ENCODE peak calls at places on chromosomes 3 and 15, in nine cellular contexts. One of them, this sample, is unnamed.

GRCh38 chr3:183268361-183268760 is 15.3 kb downstream of the B3GNT5 start:
- DNase-seq in progenitor cell of endocrine pancreas: no peak
- DNase-seq in epithelial cell of proximal tubule: no peak
- DNase-seq in SK-N-SH: no peak
- DNase-seq in lower leg skin: no peak
- DNase-seq in neural progenitor cell: no peak
- DNase-seq in heart right ventricle: no peak
- DNase-seq in neural crest cell: no peak
- DNase-seq in cardiac fibroblast: no peak
- DNase-seq in this sample: no peak

GRCh38 chr15:73694419-73694818 is 10.2 kb downstream of the CD276 start:
- DNase-seq in progenitor cell of endocrine pancreas: no peak
- DNase-seq in epithelial cell of proximal tubule: no peak
- DNase-seq in SK-N-SH: no peak
- DNase-seq in lower leg skin: no peak
- DNase-seq in neural progenitor cell: no peak
- DNase-seq in heart right ventricle: no peak
- DNase-seq in neural crest cell: no peak
- DNase-seq in cardiac fibroblast: peak
- DNase-seq in this sample: no peak

GRCh38 chr15:64854526-64854925 is 12.8 kb downstream of the PLEKHO2 start:
- DNase-seq in progenitor cell of endocrine pancreas: no peak
- DNase-seq in epithelial cell of proximal tubule: no peak
- DNase-seq in SK-N-SH: no peak
- DNase-seq in lower leg skin: no peak
- DNase-seq in neural progenitor cell: peak
- DNase-seq in heart right ventricle: no peak
- DNase-seq in neural crest cell: no peak
- DNase-seq in cardiac fibroblast: peak
- DNase-seq in this sample: no peak

GRCh38 chr3:126798521-126798920 is 94.5 kb downstream of the CHCHD6 start:
- DNase-seq in progenitor cell of endocrine pancreas: no peak
- DNase-seq in epithelial cell of proximal tubule: no peak
- DNase-seq in SK-N-SH: no peak
- DNase-seq in lower leg skin: no peak
- DNase-seq in neural progenitor cell: no peak
- DNase-seq in heart right ventricle: no peak
- DNase-seq in neural crest cell: no peak
- DNase-seq in cardiac fibroblast: no peak
- DNase-seq in this sample: no peak

GRCh38 chr15:98085003-98085639 is 124.6 kb downstream of the ARRDC4 start:
- DNase-seq in progenitor cell of endocrine pancreas: no peak
- DNase-seq in epithelial cell of proximal tubule: peak
- DNase-seq in SK-N-SH: peak
- DNase-seq in lower leg skin: no peak
- DNase-seq in neural progenitor cell: peak
- DNase-seq in heart right ventricle: no peak
- DNase-seq in neural crest cell: peak
- DNase-seq in cardiac fibroblast: peak
- DNase-seq in this sample: no peak

GRCh38 chr15:61835476-61836106 is 224.7 kb downstream of the VPS13C start:
- DNase-seq in progenitor cell of endocrine pancreas: peak
- DNase-seq in epithelial cell of proximal tubule: no peak
- DNase-seq in SK-N-SH: peak
- DNase-seq in lower leg skin: peak
- DNase-seq in neural progenitor cell: peak
- DNase-seq in heart right ventricle: peak
- DNase-seq in neural crest cell: peak
- DNase-seq in cardiac fibroblast: peak
- DNase-seq in this sample: peak

GRCh38 chr15:33789141-33789540 is 179.2 kb upstream of the CHRM5 start:
- DNase-seq in progenitor cell of endocrine pancreas: no peak
- DNase-seq in epithelial cell of proximal tubule: no peak
- DNase-seq in SK-N-SH: no peak
- DNase-seq in lower leg skin: no peak
- DNase-seq in neural progenitor cell: peak
- DNase-seq in heart right ventricle: no peak
- DNase-seq in neural crest cell: no peak
- DNase-seq in cardiac fibroblast: peak
- DNase-seq in this sample: no peak

GRCh38 chr3:56930706-56931105 is 129.0 kb upstream of the ARHGEF3 start:
- DNase-seq in progenitor cell of endocrine pancreas: no peak
- DNase-seq in epithelial cell of proximal tubule: no peak
- DNase-seq in SK-N-SH: no peak
- DNase-seq in lower leg skin: no peak
- DNase-seq in neural progenitor cell: no peak
- DNase-seq in heart right ventricle: no peak
- DNase-seq in neural crest cell: no peak
- DNase-seq in cardiac fibroblast: no peak
- DNase-seq in this sample: no peak

GRCh38 chr15:82549199-82549665 is 9.0 kb upstream of the RPS17 start:
- DNase-seq in progenitor cell of endocrine pancreas: no peak
- DNase-seq in epithelial cell of proximal tubule: no peak
- DNase-seq in SK-N-SH: no peak
- DNase-seq in lower leg skin: no peak
- DNase-seq in neural progenitor cell: no peak
- DNase-seq in heart right ventricle: no peak
- DNase-seq in neural crest cell: no peak
- DNase-seq in cardiac fibroblast: no peak
- DNase-seq in this sample: no peak

GRCh38 chr3:52471371-52472238 is 16.2 kb downstream of the NISCH start:
- DNase-seq in progenitor cell of endocrine pancreas: no peak
- DNase-seq in epithelial cell of proximal tubule: no peak
- DNase-seq in SK-N-SH: peak
- DNase-seq in lower leg skin: peak
- DNase-seq in neural progenitor cell: peak
- DNase-seq in heart right ventricle: peak
- DNase-seq in neural crest cell: peak
- DNase-seq in cardiac fibroblast: peak
- DNase-seq in this sample: peak

GRCh38 chr3:133937756-133938601 is 42.3 kb upstream of the RAB6B start:
- DNase-seq in progenitor cell of endocrine pancreas: no peak
- DNase-seq in epithelial cell of proximal tubule: no peak
- DNase-seq in SK-N-SH: no peak
- DNase-seq in lower leg skin: peak
- DNase-seq in neural progenitor cell: no peak
- DNase-seq in heart right ventricle: no peak
- DNase-seq in neural crest cell: no peak
- DNase-seq in cardiac fibroblast: peak
- DNase-seq in this sample: no peak

GRCh38 chr3:93861021-93861420 is 112.7 kb downstream of the PROS1 start:
- DNase-seq in progenitor cell of endocrine pancreas: no peak
- DNase-seq in epithelial cell of proximal tubule: no peak
- DNase-seq in SK-N-SH: no peak
- DNase-seq in lower leg skin: no peak
- DNase-seq in neural progenitor cell: no peak
- DNase-seq in heart right ventricle: no peak
- DNase-seq in neural crest cell: no peak
- DNase-seq in cardiac fibroblast: no peak
- DNase-seq in this sample: no peak

GRCh38 chr3:116757310-116757709 is 47.7 kb downstream of the TUSC7 start:
- DNase-seq in progenitor cell of endocrine pancreas: no peak
- DNase-seq in epithelial cell of proximal tubule: no peak
- DNase-seq in SK-N-SH: no peak
- DNase-seq in lower leg skin: no peak
- DNase-seq in neural progenitor cell: no peak
- DNase-seq in heart right ventricle: no peak
- DNase-seq in neural crest cell: no peak
- DNase-seq in cardiac fibroblast: no peak
- DNase-seq in this sample: no peak

GRCh38 chr3:141955163-141955562 is 78.7 kb downstream of the ATP1B3 start:
- DNase-seq in progenitor cell of endocrine pancreas: no peak
- DNase-seq in epithelial cell of proximal tubule: no peak
- DNase-seq in SK-N-SH: no peak
- DNase-seq in lower leg skin: no peak
- DNase-seq in neural progenitor cell: peak
- DNase-seq in heart right ventricle: no peak
- DNase-seq in neural crest cell: no peak
- DNase-seq in cardiac fibroblast: no peak
- DNase-seq in this sample: no peak

GRCh38 chr3:36957072-36957471 is 12.2 kb upstream of the TRANK1 start:
- DNase-seq in progenitor cell of endocrine pancreas: no peak
- DNase-seq in epithelial cell of proximal tubule: no peak
- DNase-seq in SK-N-SH: no peak
- DNase-seq in lower leg skin: no peak
- DNase-seq in neural progenitor cell: peak
- DNase-seq in heart right ventricle: no peak
- DNase-seq in neural crest cell: no peak
- DNase-seq in cardiac fibroblast: no peak
- DNase-seq in this sample: no peak

GRCh38 chr3:36964827-36965226 is 20.0 kb upstream of the TRANK1 start:
- DNase-seq in progenitor cell of endocrine pancreas: no peak
- DNase-seq in epithelial cell of proximal tubule: no peak
- DNase-seq in SK-N-SH: no peak
- DNase-seq in lower leg skin: no peak
- DNase-seq in neural progenitor cell: no peak
- DNase-seq in heart right ventricle: no peak
- DNase-seq in neural crest cell: no peak
- DNase-seq in cardiac fibroblast: no peak
- DNase-seq in this sample: no peak

GRCh38 chr3:36957862-36958686 is 13.2 kb upstream of the TRANK1 start:
- DNase-seq in progenitor cell of endocrine pancreas: no peak
- DNase-seq in epithelial cell of proximal tubule: peak
- DNase-seq in SK-N-SH: no peak
- DNase-seq in lower leg skin: no peak
- DNase-seq in neural progenitor cell: no peak
- DNase-seq in heart right ventricle: no peak
- DNase-seq in neural crest cell: no peak
- DNase-seq in cardiac fibroblast: no peak
- DNase-seq in this sample: no peak

GRCh38 chr3:36959821-36960220 is 15.0 kb upstream of the TRANK1 start:
- DNase-seq in progenitor cell of endocrine pancreas: no peak
- DNase-seq in epithelial cell of proximal tubule: peak
- DNase-seq in SK-N-SH: no peak
- DNase-seq in lower leg skin: peak
- DNase-seq in neural progenitor cell: no peak
- DNase-seq in heart right ventricle: no peak
- DNase-seq in neural crest cell: no peak
- DNase-seq in cardiac fibroblast: no peak
- DNase-seq in this sample: no peak

GRCh38 chr3:36960502-36960901 is 15.6 kb upstream of the TRANK1 start:
- DNase-seq in progenitor cell of endocrine pancreas: no peak
- DNase-seq in epithelial cell of proximal tubule: no peak
- DNase-seq in SK-N-SH: no peak
- DNase-seq in lower leg skin: peak
- DNase-seq in neural progenitor cell: no peak
- DNase-seq in heart right ventricle: no peak
- DNase-seq in neural crest cell: no peak
- DNase-seq in cardiac fibroblast: no peak
- DNase-seq in this sample: no peak
- TF ChIP-seq CTCF in progenitor cell of endocrine pancreas: no peak
- TF ChIP-seq CTCF in epithelial cell of proximal tubule: no peak
- TF ChIP-seq CTCF in SK-N-SH: no peak
- TF ChIP-seq CTCF in lower leg skin: no peak
- TF ChIP-seq CTCF in neural progenitor cell: no peak
- TF ChIP-seq CTCF in heart right ventricle: no peak
- TF ChIP-seq CTCF in neural crest cell: no peak
- TF ChIP-seq CTCF in cardiac fibroblast: no peak
- TF ChIP-seq CTCF in this sample: no peak

GRCh38 chr15:81152339-81152738 is 18.3 kb downstream of the CFAP161 start:
- DNase-seq in progenitor cell of endocrine pancreas: no peak
- DNase-seq in epithelial cell of proximal tubule: no peak
- DNase-seq in SK-N-SH: no peak
- DNase-seq in lower leg skin: no peak
- DNase-seq in neural progenitor cell: no peak
- DNase-seq in heart right ventricle: no peak
- DNase-seq in neural crest cell: no peak
- DNase-seq in cardiac fibroblast: no peak
- DNase-seq in this sample: no peak
- TF ChIP-seq CTCF in progenitor cell of endocrine pancreas: no peak
- TF ChIP-seq CTCF in epithelial cell of proximal tubule: no peak
- TF ChIP-seq CTCF in SK-N-SH: no peak
- TF ChIP-seq CTCF in lower leg skin: no peak
- TF ChIP-seq CTCF in neural progenitor cell: peak
- TF ChIP-seq CTCF in heart right ventricle: no peak
- TF ChIP-seq CTCF in neural crest cell: no peak
- TF ChIP-seq CTCF in cardiac fibroblast: no peak
- TF ChIP-seq CTCF in this sample: no peak

GRCh38 chr3:11944052-11944673 is 60.0 kb upstream of the SYN2 start:
- DNase-seq in progenitor cell of endocrine pancreas: no peak
- DNase-seq in epithelial cell of proximal tubule: no peak
- DNase-seq in SK-N-SH: peak
- DNase-seq in lower leg skin: peak
- DNase-seq in neural progenitor cell: peak
- DNase-seq in heart right ventricle: no peak
- DNase-seq in neural crest cell: no peak
- DNase-seq in cardiac fibroblast: peak
- DNase-seq in this sample: no peak
- TF ChIP-seq CTCF in progenitor cell of endocrine pancreas: peak
- TF ChIP-seq CTCF in epithelial cell of proximal tubule: peak
- TF ChIP-seq CTCF in SK-N-SH: peak
- TF ChIP-seq CTCF in lower leg skin: no peak
- TF ChIP-seq CTCF in neural progenitor cell: peak
- TF ChIP-seq CTCF in heart right ventricle: peak
- TF ChIP-seq CTCF in neural crest cell: peak
- TF ChIP-seq CTCF in cardiac fibroblast: peak
- TF ChIP-seq CTCF in this sample: no peak

GRCh38 chr3:124063168-124063909 is 71.4 kb upstream of the ROPN1 start:
- DNase-seq in progenitor cell of endocrine pancreas: no peak
- DNase-seq in epithelial cell of proximal tubule: no peak
- DNase-seq in SK-N-SH: peak
- DNase-seq in lower leg skin: no peak
- DNase-seq in neural progenitor cell: no peak
- DNase-seq in heart right ventricle: no peak
- DNase-seq in neural crest cell: no peak
- DNase-seq in cardiac fibroblast: peak
- DNase-seq in this sample: no peak
- TF ChIP-seq CTCF in progenitor cell of endocrine pancreas: no peak
- TF ChIP-seq CTCF in epithelial cell of proximal tubule: no peak
- TF ChIP-seq CTCF in SK-N-SH: no peak
- TF ChIP-seq CTCF in lower leg skin: no peak
- TF ChIP-seq CTCF in neural progenitor cell: no peak
- TF ChIP-seq CTCF in heart right ventricle: no peak
- TF ChIP-seq CTCF in neural crest cell: no peak
- TF ChIP-seq CTCF in cardiac fibroblast: no peak
- TF ChIP-seq CTCF in this sample: no peak

GRCh38 chr3:108879915-108880314 is 57.3 kb downstream of the TRAT1 start:
- DNase-seq in progenitor cell of endocrine pancreas: no peak
- DNase-seq in epithelial cell of proximal tubule: no peak
- DNase-seq in SK-N-SH: no peak
- DNase-seq in lower leg skin: no peak
- DNase-seq in neural progenitor cell: no peak
- DNase-seq in heart right ventricle: no peak
- DNase-seq in neural crest cell: no peak
- DNase-seq in cardiac fibroblast: no peak
- DNase-seq in this sample: no peak
- TF ChIP-seq CTCF in progenitor cell of endocrine pancreas: no peak
- TF ChIP-seq CTCF in epithelial cell of proximal tubule: no peak
- TF ChIP-seq CTCF in SK-N-SH: no peak
- TF ChIP-seq CTCF in lower leg skin: no peak
- TF ChIP-seq CTCF in neural progenitor cell: peak
- TF ChIP-seq CTCF in heart right ventricle: no peak
- TF ChIP-seq CTCF in neural crest cell: no peak
- TF ChIP-seq CTCF in cardiac fibroblast: no peak
- TF ChIP-seq CTCF in this sample: no peak

DNA sequence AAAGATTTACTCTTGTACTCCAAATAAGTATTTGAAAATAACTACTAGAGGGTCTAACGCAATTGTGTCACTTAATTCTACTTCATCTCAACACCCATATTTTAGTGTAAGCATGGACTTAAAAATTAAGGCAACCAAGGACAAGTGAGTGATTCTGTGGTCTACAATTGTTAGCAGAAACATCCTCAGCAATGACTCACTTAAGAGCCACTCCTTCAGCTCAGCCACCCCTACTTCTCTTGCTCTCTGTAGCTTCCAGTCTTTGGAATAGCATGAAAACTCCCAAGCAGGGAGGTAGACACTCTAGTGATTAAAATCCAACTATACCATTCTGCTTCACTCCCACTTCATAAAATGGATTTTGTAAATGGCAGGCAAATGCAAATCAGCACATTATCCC is 116.0 kb upstream of the LRRN1 start:
- DNase-seq in progenitor cell of endocrine pancreas: no peak
- DNase-seq in epithelial cell of proximal tubule: no peak
- DNase-seq in SK-N-SH: no peak
- DNase-seq in lower leg skin: no peak
- DNase-seq in neural progenitor cell: no peak
- DNase-seq in heart right ventricle: no peak
- DNase-seq in neural crest cell: no peak
- DNase-seq in cardiac fibroblast: no peak
- DNase-seq in this sample: no peak
- TF ChIP-seq CTCF in progenitor cell of endocrine pancreas: no peak
- TF ChIP-seq CTCF in epithelial cell of proximal tubule: no peak
- TF ChIP-seq CTCF in SK-N-SH: no peak
- TF ChIP-seq CTCF in lower leg skin: no peak
- TF ChIP-seq CTCF in neural progenitor cell: no peak
- TF ChIP-seq CTCF in heart right ventricle: no peak
- TF ChIP-seq CTCF in neural crest cell: no peak
- TF ChIP-seq CTCF in cardiac fibroblast: no peak
- TF ChIP-seq CTCF in this sample: no peak